ENCODE peak calls at places on chromosomes 2 and 18, in nine cellular contexts. D, Y, N, V, L, Q, A, T and P are unnamed samples.

GRCh38 chr2:74498500-74499268 is 719 bp downstream of the LBX2 start:
- DNase-seq in Q (peak), N (no peak), D (peak), L (no peak), A (no peak), V (peak), T (no peak), Y (no peak), P (no peak)

GRCh38 chr2:238940806-238941205 is 92.9 kb downstream of the TWIST2 start:
- DNase-seq in D (no peak), Q (no peak), Y (no peak), L (no peak), T (no peak), N (peak), A (no peak), V (no peak), P (no peak)

GRCh38 chr2:239765911-239766310 is 259.2 kb downstream of the NDUFA10 start:
- DNase-seq in N (no peak), A (no peak), Q (no peak), T (peak), L (no peak), Y (no peak), V (no peak), D (no peak), P (no peak)

GRCh38 chr2:230124792-230125452 is 56.2 kb upstream of the SLC16A14 start:
- DNase-seq in N (no peak), D (peak), L (no peak), A (no peak), Q (no peak), T (no peak), Y (no peak), V (no peak), P (no peak)

GRCh38 chr2:236870401-236870800 is 215.3 kb upstream of the COPS8 start:
- DNase-seq in Q (no peak), L (no peak), D (no peak), Y (no peak), T (no peak), V (no peak), A (no peak), N (no peak), P (no peak)

GRCh38 chr2:64356906-64357305 is 97.1 kb upstream of the LGALSL start:
- DNase-seq in A (no peak), N (no peak), D (no peak), Q (no peak), V (no peak), L (no peak), T (no peak), Y (no peak), P (no peak)

GRCh38 chr2:200615247-200615646 is 29.4 kb downstream of the AOX1 start:
- DNase-seq in D (no peak), A (no peak), T (no peak), L (no peak), V (no peak), Y (no peak), Q (peak), N (no peak), P (no peak)

GRCh38 chr2:72689579-72690170 is 136.2 kb downstream of the EXOC6B start:
- DNase-seq in Q (no peak), Y (no peak), D (no peak), N (no peak), A (no peak), T (no peak), L (no peak), V (no peak), P (no peak)

GRCh38 chr2:174495365-174496012 is 8.7 kb upstream of the GPR155 start:
- DNase-seq in T (no peak), N (no peak), V (no peak), Y (no peak), L (no peak), D (no peak), A (no peak), Q (no peak), P (no peak)

GRCh38 chr2:48279347-48279746 is 250.6 kb upstream of the STON1 start:
- DNase-seq in Q (no peak), A (peak), N (no peak), V (no peak), T (no peak), D (no peak), Y (no peak), L (no peak), P (no peak)

GRCh38 chr2:109405833-109406232 is 207.9 kb downstream of the SEPTIN10 start:
- DNase-seq in T (no peak), Y (no peak), V (no peak), Q (no peak), N (no peak), L (no peak), D (no peak), A (no peak), P (no peak)

GRCh38 chr2:113252047-113252582 is 26.6 kb downstream of the PAX8 start:
- DNase-seq in Y (no peak), V (no peak), T (no peak), Q (no peak), N (no peak), A (no peak), D (no peak), L (no peak), P (no peak)

GRCh38 chr2:25606892-25607291 is 66.5 kb downstream of the DTNB start:
- DNase-seq in A (no peak), Q (no peak), D (peak), T (no peak), Y (no peak), L (no peak), N (no peak), V (no peak), P (no peak)

GRCh38 chr2:63272560-63272959 is 221.9 kb downstream of the OTX1 start:
- DNase-seq in A (no peak), V (no peak), Q (no peak), D (no peak), L (no peak), T (no peak), N (no peak), Y (no peak), P (no peak)

GRCh38 chr2:96142217-96143113 is 2.8 kb downstream of the DUSP2 start:
- DNase-seq in A (no peak), V (peak), L (peak), D (peak), Y (no peak), Q (no peak), T (no peak), N (no peak), P (no peak)

GRCh38 chr2:238141541-238142318 is 3.3 kb downstream of the KLHL30 start:
- DNase-seq in Y (no peak), Q (peak), T (no peak), L (no peak), A (no peak), N (no peak), D (no peak), V (no peak), P (no peak)

GRCh38 chr2:39942970-39943369 is 163.9 kb upstream of the THUMPD2 start:
- DNase-seq in D (no peak), V (no peak), A (no peak), Q (no peak), L (no peak), T (no peak), N (no peak), Y (no peak), P (no peak)

GRCh38 chr2:237895544-237896506 is 36.4 kb downstream of the RAMP1 start:
- DNase-seq in T (peak), Y (no peak), A (no peak), V (no peak), Q (peak), N (no peak), L (no peak), D (no peak), P (no peak)

GRCh38 chr2:172976076-172976579 is 99.5 kb upstream of the MAP3K20 start:
- DNase-seq in V (no peak), T (no peak), Y (no peak), Q (no peak), N (no peak), L (no peak), A (no peak), D (no peak), P (no peak)

GRCh38 chr2:234544659-234545611 is 48.1 kb upstream of the ARL4C start:
- DNase-seq in Q (peak), N (peak), A (peak), L (peak), Y (peak), T (peak), V (peak), D (peak), P (peak)

GRCh38 chr2:152504618-152505017 is 169.6 kb downstream of the FMNL2 start:
- DNase-seq in V (no peak), D (no peak), T (no peak), Y (no peak), L (no peak), Q (no peak), A (no peak), N (no peak), P (no peak)

GRCh38 chr18:13452448-13452811 is 233.9 kb downstream of the LDLRAD4 start:
- DNase-seq in V (no peak), Q (peak), D (no peak), Y (no peak), N (no peak), A (no peak), T (no peak), L (no peak), P (no peak)

GRCh38 chr2:75311993-75312392 is 112.7 kb upstream of the TACR1 start:
- DNase-seq in A (peak), D (no peak), V (no peak), Q (peak), T (no peak), Y (no peak), N (no peak), L (no peak), P (peak)

GRCh38 chr2:72999729-73000725 is 71.5 kb downstream of the SFXN5 start:
- DNase-seq in D (no peak), V (no peak), L (no peak), T (peak), Y (no peak), N (no peak), Q (peak), A (no peak), P (no peak)

GRCh38 chr18:58288922-58289797 is 245.1 kb downstream of the NEDD4L start:
- DNase-seq in Y (no peak), T (no peak), V (no peak), L (no peak), D (no peak), A (no peak), Q (no peak), N (no peak), P (peak)

GRCh38 chr2:219706823-219707281 is 79.4 kb downstream of the SLC4A3 start:
- DNase-seq in Y (no peak), V (no peak), L (no peak), A (no peak), D (no peak), Q (peak), N (no peak), T (no peak), P (no peak)

GRCh38 chr2:69578201-69578555 is 65.4 kb downstream of the AAK1 start:
- DNase-seq in Q (no peak), T (no peak), D (no peak), N (no peak), L (no peak), V (no peak), A (no peak), Y (no peak), P (no peak)

GRCh38 chr18:22999212-22999611 is 66.1 kb downstream of the RBBP8 start:
- DNase-seq in T (no peak), N (no peak), V (no peak), A (no peak), Y (no peak), Q (no peak), D (no peak), L (no peak), P (no peak)